ENCODE peak calls at places on chromosomes 7 and 10, in ten cellular contexts. E, T, M, L, W, C, B, X, Y and O are unnamed samples. For H3K9me2, the result is how much of the 10 kb centered on the place peaks cover.

GRCh38 chr10:28284126-28284525 is 18.7 kb downstream of the MPP7 start:
- DNase-seq in E (peak), T (no peak), M (no peak), L (no peak), W (no peak), C (peak), B (no peak), X (no peak), Y (no peak), O (peak)

GRCh38 chr7:54985405-54986360 is 33.1 kb upstream of the EGFR start:
- DNase-seq in E (no peak), T (no peak), M (no peak), L (peak), W (peak), C (peak), B (no peak), X (no peak), Y (peak), O (peak)

GRCh38 chr7:25795824-25796235 is 356.2 kb upstream of the NFE2L3 start:
- DNase-seq in E (no peak), T (no peak), M (peak), L (peak), W (no peak), C (no peak), B (no peak), X (no peak), Y (no peak), O (no peak)

GRCh38 chr7:6172331-6173295 is 99.8 kb downstream of the CYTH3 start:
- DNase-seq in E (no peak), T (no peak), M (no peak), L (peak), W (peak), C (peak), B (peak), X (no peak), Y (no peak), O (no peak)

GRCh38 chr7:121288894-121289293 is 39.9 kb upstream of the WNT16 start:
- DNase-seq in E (no peak), T (no peak), M (no peak), L (peak), W (peak), C (peak), B (no peak), X (no peak), Y (peak), O (no peak)

GRCh38 chr7:39633563-39634550 is 10.5 kb downstream of the RALA start:
- DNase-seq in E (no peak), T (no peak), M (no peak), L (no peak), W (peak), C (no peak), B (no peak), X (no peak), Y (no peak), O (no peak)

GRCh38 chr7:17318146-17318545 is 19.7 kb downstream of the AHR start:
- DNase-seq in E (no peak), T (no peak), M (no peak), L (no peak), W (no peak), C (no peak), B (no peak), X (no peak), Y (no peak), O (no peak)

GRCh38 chr7:128404826-128405344 is 4.9 kb downstream of the IMPDH1 start:
- DNase-seq in E (peak), T (no peak), M (peak), L (peak), W (no peak), C (peak), B (peak), X (peak), Y (no peak), O (no peak)

GRCh38 chr7:93476491-93477344 is 97.8 kb downstream of the CALCR start:
- DNase-seq in E (no peak), T (peak), M (no peak), L (no peak), W (no peak), C (no peak), B (no peak), X (no peak), Y (no peak), O (no peak)

GRCh38 chr7:156892086-156892800 is 740 bp downstream of the LMBR1 start:
- DNase-seq in E (peak), T (peak), M (peak), L (peak), W (peak), C (peak), B (peak), X (peak), Y (no peak), O (peak)

GRCh38 chr7:156897673-156898072 is 4.7 kb upstream of the LMBR1 start:
- DNase-seq in E (no peak), T (peak), M (no peak), L (peak), W (no peak), C (no peak), B (no peak), X (no peak), Y (no peak), O (no peak)

GRCh38 chr7:156892821-156893706 is at the start of gene LMBR1:
- DNase-seq in E (peak), T (peak), M (peak), L (peak), W (peak), C (peak), B (peak), X (peak), Y (peak), O (peak)

GRCh38 chr7:156896388-156897022 is 3.5 kb upstream of the LMBR1 start:
- DNase-seq in E (no peak), T (no peak), M (no peak), L (no peak), W (no peak), C (no peak), B (no peak), X (no peak), Y (no peak), O (no peak)

DNA sequence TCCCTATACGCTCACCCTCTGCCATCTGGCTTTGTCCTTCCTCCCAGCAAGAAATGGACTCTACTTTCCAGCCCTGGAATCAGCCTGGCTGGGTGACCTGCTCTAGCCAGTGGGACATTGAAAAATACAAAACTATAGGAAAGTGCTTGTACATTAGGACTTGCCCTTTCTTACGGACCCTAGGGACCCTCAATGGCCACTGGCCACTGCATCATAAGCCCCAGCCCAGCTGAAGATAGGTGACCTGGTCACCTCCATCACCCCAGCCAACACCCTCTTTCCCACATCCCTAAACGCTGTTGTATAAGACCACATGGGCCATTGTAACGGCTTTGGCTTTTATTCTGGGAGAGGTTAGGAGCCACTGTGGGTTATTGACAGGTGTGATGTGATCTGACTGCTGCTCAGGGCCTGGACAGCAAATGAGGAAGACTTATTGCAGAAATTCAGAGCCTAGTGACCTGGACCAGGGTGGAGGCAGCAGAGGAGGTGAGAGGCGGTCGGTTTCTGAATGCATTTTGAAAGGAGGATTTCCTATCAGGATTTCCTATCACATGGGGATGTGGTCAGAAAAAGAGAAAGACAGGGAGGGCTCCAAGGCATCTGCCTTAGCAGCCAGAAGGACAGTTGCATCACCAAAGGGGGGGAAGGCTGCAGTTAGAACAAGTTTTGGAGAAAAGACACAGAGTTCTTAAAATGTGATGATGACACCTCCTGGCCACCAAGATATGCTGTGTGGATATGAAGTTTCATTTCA is 2.2 kb upstream of the LMBR1 start:
- DNase-seq in E (peak), T (no peak), M (no peak), L (no peak), W (no peak), C (no peak), B (no peak), X (no peak), Y (no peak), O (no peak)
- H3K9me2 ChIP-seq in E (under half), T (under half), M (under half), L (under half), W (under half), C (under half), B (under half), X (under half), Y (under half), O (under half)

DNA sequence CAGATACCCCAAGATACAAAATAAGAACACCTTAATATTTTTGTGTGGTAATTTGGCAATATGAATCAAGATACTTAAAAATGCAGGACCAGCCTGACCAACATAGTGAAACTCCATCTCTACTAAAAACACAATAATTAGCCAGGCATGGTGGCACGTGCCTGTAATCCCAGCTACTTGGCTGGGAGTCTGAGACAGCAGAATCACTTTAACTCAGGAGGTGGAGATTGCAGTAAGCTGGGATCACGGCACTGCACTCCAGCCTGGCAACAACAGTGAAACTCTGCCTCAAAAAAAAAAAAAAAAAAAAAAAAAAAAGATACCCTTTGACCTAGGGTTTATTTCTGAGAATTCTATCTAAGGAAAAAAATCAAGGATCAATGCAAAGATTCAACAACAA is 450.7 kb downstream of the SORCS1 start:
- DNase-seq in E (no peak), T (no peak), M (no peak), L (no peak), W (no peak), C (no peak), B (no peak), X (no peak), Y (no peak), O (no peak)
- H3K9me2 ChIP-seq in E (under half), T (under half), M (under half), L (under half), W (under half), C (under half), B (under half), X (under half), Y (under half), O (under half)

DNA sequence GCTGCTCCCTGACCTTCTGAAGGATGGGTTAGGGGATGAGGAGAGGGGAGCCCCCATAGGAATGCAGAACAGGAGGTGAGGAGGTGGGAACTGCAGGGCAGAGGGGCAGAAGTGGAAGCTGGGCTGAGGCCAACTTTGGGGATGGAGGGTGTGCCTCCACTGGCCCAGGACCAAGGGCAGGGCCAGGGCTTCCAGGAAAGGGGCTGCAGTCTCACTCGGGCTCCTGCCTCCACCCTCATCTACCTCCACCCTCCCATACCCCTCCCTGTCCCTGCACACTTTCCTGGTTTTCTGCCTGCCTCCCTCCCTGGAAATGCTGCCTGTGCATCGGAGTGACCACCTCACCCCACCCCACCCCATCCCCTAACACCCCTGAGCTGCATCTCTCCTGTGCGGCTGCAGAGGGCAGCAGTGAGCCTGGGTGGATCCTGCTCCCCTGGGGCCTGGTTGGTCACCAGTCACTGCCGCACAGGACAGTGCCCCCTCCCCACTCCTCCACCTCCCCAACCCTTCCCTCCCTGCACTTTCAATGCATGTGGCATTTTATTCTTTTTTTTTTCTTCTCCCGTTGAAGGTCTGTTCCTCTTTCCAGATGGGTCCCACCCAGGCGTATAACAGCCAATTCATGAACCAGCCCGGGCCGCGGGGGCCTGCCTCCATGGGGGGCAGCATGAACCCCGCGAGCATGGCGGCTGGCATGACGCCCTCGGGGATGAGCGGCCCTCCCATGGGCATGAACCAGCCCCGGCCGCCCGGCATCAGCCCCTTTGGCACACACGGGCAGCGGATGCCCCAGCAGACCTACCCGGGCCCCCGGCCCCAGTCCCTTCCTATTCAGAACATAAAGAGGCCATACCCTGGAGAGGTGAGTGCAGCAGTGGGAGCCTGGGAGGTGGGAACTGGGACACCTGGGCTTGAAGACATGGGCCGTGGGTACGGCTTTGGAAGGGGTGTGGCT is 54.2 kb upstream of the PPIF start:
- DNase-seq in E (peak), T (peak), M (no peak), L (peak), W (no peak), C (peak), B (peak), X (peak), Y (no peak), O (no peak)
- H3K9me2 ChIP-seq in E (under half), T (under half), M (under half), L (under half), W (under half), C (under half), B (under half), X (under half), Y (under half), O (under half)

GRCh38 chr10:117956972-117957371 is 89.8 kb downstream of the RAB11FIP2 start:
- DNase-seq in E (no peak), T (no peak), M (no peak), L (no peak), W (no peak), C (no peak), B (no peak), X (no peak), Y (no peak), O (no peak)
- H3K9me2 ChIP-seq in E (under half), T (under half), M (under half), L (under half), W (under half), C (under half), B (under half), X (under half), Y (under half), O (under half)

GRCh38 chr10:84938117-84938905 is 609.9 kb downstream of the CCSER2 start:
- DNase-seq in E (no peak), T (no peak), M (no peak), L (no peak), W (no peak), C (no peak), B (no peak), X (no peak), Y (no peak), O (no peak)
- H3K9me2 ChIP-seq in E (under half), T (under half), M (under half), L (under half), W (under half), C (under half), B (under half), X (under half), Y (under half), O (under half)

DNA sequence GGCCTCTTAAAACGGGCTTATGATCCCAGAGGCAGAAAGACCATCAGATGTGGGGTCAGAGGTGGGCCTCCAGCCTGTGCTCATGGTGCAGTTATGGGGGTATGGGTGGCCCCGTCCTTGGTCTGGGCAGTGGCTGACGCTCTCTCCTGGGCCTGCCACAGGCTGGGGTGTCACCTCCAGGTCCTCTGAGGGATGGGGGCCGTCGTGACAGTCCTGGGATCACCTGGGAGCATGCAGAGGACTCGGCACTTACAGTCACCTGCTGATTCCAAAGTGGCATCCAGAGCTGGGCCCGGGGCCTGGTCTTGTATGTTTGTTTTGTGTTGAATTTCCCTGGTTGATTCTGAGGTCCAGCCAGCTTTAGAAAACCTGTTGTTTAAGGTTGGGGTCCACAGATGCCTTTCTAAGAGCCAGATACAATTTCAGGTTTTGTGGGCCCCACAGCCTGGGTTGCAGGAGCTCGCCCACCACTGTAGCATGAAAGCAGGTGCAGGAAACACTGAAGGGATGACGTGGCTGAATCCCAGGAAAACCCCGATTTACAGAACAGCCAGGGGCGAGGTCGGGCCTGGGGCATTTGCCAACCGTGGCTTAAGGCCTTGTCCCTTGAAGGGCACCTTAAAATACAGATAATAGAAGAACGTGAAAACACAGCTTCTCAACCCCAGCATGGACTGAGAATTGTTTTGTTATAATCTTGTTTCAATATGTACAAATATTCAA is 170.7 kb upstream of the PPP2R2D start:
- DNase-seq in E (no peak), T (no peak), M (no peak), L (no peak), W (no peak), C (no peak), B (no peak), X (no peak), Y (no peak), O (no peak)
- H3K9me2 ChIP-seq in E (under half), T (under half), M (under half), L (under half), W (under half), C (under half), B (under half), X (under half), Y (under half), O (under half)

DNA sequence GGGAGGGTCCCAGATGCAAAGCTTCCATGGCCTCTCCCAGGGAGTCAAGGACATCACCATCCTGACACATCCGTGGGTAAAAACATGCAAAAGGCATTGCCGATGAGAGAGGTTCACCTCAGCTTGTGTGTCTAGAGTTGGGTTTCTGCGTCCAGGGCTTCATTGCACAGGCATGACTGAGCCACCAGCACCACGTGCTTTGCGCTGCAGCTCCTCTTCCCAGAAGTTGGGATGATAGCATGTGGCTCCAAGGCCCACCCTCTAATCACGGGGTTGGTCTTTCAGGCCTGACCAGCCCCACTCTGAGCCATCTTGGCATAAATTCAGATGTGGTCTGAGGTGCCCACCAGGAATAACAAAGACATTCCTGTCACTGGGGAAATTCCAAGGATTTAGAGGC is 7.1 kb upstream of the RASGEF1A start:
- DNase-seq in E (no peak), T (peak), M (no peak), L (no peak), W (no peak), C (no peak), B (no peak), X (no peak), Y (no peak), O (no peak)
- H3K9me2 ChIP-seq in E (under half), T (under half), M (under half), L (under half), W (under half), C (under half), B (under half), X (under half), Y (under half), O (under half)

DNA sequence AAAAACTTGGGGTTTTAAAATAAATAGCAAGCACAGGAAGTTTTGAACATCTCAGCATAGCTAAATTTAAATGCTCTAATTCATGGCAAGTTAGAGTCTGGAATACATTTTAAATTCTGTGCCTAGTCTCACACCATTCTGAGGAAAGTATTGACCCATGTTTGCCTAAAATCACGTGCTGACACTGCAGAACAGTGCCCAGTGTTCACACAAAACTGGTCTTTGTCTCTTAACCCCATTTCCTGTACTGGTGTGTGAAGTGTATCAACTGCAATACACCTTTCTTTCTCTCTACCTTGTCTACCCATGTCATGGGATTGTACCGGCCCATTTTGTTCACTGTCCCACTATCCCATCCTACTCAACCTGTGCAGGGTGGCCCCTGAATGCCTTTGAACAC is 749.7 kb upstream of the POM121L12 start:
- DNase-seq in E (no peak), T (no peak), M (peak), L (no peak), W (no peak), C (no peak), B (no peak), X (no peak), Y (no peak), O (no peak)
- H3K9me2 ChIP-seq in E (under half), T (under half), M (under half), L (under half), W (under half), C (under half), B (under half), X (under half), Y (under half), O (under half)

DNA sequence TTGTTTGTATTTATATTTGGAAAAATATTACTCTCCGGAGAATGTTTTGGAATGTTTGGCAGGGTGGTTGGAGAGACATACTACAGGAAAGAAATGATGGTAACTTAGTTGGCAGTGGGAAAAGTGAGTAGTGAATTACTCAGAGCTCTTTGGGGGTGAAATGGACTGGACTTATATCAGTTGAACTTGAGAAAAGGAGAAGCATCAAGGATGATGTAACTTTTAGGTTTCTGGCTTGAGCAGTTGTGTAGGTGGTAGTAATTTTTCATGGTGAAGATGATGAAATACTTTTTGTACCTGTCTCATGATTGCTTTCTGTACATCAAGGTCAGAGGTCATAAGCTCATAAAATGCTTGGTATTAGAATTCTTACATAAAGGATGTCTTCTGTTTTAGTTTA is 617.2 kb downstream of the AUTS2 start:
- DNase-seq in E (peak), T (no peak), M (no peak), L (peak), W (no peak), C (no peak), B (no peak), X (no peak), Y (no peak), O (no peak)
- H3K9me2 ChIP-seq in E (under half), T (under half), M (under half), L (under half), W (under half), C (under half), B (under half), X (under half), Y (under half), O (under half)